ENCODE peak calls at places on chromosomes 6 and 20, in eight cellular contexts. Y is AG09309; L is ELR; D is activated gamma-delta T cell treated with Interleukin-2 at 50 U/mL for 16 hours; C is NCI-H345; P is ovary; V is activated CD8-positive, alpha-beta T cell treated with anti-CD3 and anti-CD28 coated beads, Interleukin-2, amount 10 ng/mL, durations not matched to agents 7 days and 5 days; U is stimulated activated CD4-positive, alpha-beta T cell treated with anti-CD3 and anti-CD28 coated beads, Interleukin-15, amount 100 ng/mL, for 24 hours. S is an unnamed sample.

GRCh38 chr20:57323034-57323433 is 6.6 kb upstream of the SPO11 start:
- DNase-seq in D (no peak), Y (peak; percentile 10), P (peak; percentile 79), L (peak; percentile 21), U (no peak), C (peak; percentile 78), V (no peak), S (peak; percentile 28)

GRCh38 chr6:2225422-2226392 is 19.7 kb downstream of the GMDS start:
- DNase-seq in U (no peak), L (no peak), P (no peak), Y (no peak), C (no peak), V (no peak), D (no peak), S (no peak)

GRCh38 chr6:148711833-148712653 is 34.8 kb upstream of the UST start:
- DNase-seq in Y (no peak), U (no peak), L (peak; percentile 44), P (no peak), D (no peak), C (no peak), V (no peak), S (no peak)

GRCh38 chr6:141932685-141933084 is 200.0 kb upstream of the GJE1 start:
- DNase-seq in D (no peak), L (no peak), U (no peak), C (no peak), Y (no peak), V (no peak), P (no peak), S (no peak)

GRCh38 chr6:105363100-105363754 is 39.7 kb downstream of the PREP start:
- DNase-seq in D (no peak), Y (no peak), P (no peak), L (peak; percentile 59), C (no peak), V (no peak), U (no peak), S (peak; percentile 27)

GRCh38 chr6:32107447-32107846 is 1.7 kb downstream of the TNXB start:
- DNase-seq in Y (no peak), D (no peak), C (no peak), U (no peak), V (no peak), P (no peak), L (no peak), S (no peak)

GRCh38 chr6:140711019-140711613 is 1336.7 kb upstream of the CITED2 start:
- DNase-seq in C (no peak), P (no peak), U (no peak), D (no peak), Y (no peak), L (peak; percentile 8), V (no peak), S (no peak)

GRCh38 chr20:51749674-51750036 is 18.5 kb downstream of the ATP9A start:
- DNase-seq in U (no peak), Y (no peak), V (no peak), D (no peak), P (no peak), C (no peak), L (peak; percentile 63), S (no peak)

GRCh38 chr6:63546697-63547096 is 25.6 kb upstream of the LOC128125822 start:
- DNase-seq in V (no peak), L (no peak), P (no peak), D (no peak), C (no peak), U (no peak), Y (no peak), S (no peak)

GRCh38 chr6:2578729-2579128 is 172.0 kb downstream of the MYLK4 start:
- DNase-seq in Y (no peak), V (no peak), C (no peak), L (peak; percentile 6), P (no peak), D (no peak), U (no peak), S (no peak)

GRCh38 chr20:19973920-19974620 is 43.1 kb upstream of the NAA20 start:
- DNase-seq in C (no peak), V (no peak), D (no peak), Y (no peak), P (peak; percentile 73), U (no peak), L (peak; percentile 50), S (peak; percentile 67)

GRCh38 chr6:55866110-55866509 is 9.3 kb downstream of the BMP5 start:
- DNase-seq in C (no peak), D (no peak), U (no peak), P (no peak), Y (no peak), V (no peak), L (peak; percentile 30), S (no peak)

GRCh38 chr6:108896111-108896661 is 48.0 kb downstream of the ARMC2 start:
- DNase-seq in Y (peak; percentile 88), P (no peak), C (no peak), V (no peak), U (no peak), L (peak; percentile 83), D (no peak), S (peak; percentile 77)

GRCh38 chr6:31308050-31308844 is 36.4 kb upstream of the HLA-C start:
- DNase-seq in D (peak; percentile 65), L (peak; percentile 13), U (peak; percentile 71), Y (no peak), P (no peak), V (peak; percentile 39), C (no peak), S (no peak)

GRCh38 chr6:9039258-9039657 is 603.9 kb upstream of the SLC35B3 start:
- DNase-seq in L (no peak), P (no peak), Y (no peak), U (no peak), D (no peak), C (no peak), V (no peak), S (no peak)

S was measured in GM04504.